ENCODE peak calls at places on chromosomes 7 and 10, in eight cellular contexts. Z, E, W, K, Y, O, G and Q are unnamed samples.

GRCh38 chr7:132742152-132742551 is 165.9 kb upstream of the PLXNA4 start:
- DNase-seq in Z (no peak), W (peak), G (no peak), Y (no peak), K (peak), O (no peak), E (peak), Q (no peak)

GRCh38 chr7:119562839-119563238 is 710.1 kb upstream of the KCND2 start:
- DNase-seq in Z (no peak), W (no peak), Y (no peak), K (no peak), O (no peak), E (no peak), G (no peak), Q (no peak)

GRCh38 chr10:30037620-30038336 is 21.6 kb downstream of the JCAD start:
- DNase-seq in Z (no peak), G (no peak), W (no peak), O (no peak), E (no peak), Y (no peak), K (no peak), Q (no peak)

GRCh38 chr10:103727546-103727963 is 127.8 kb downstream of the SH3PXD2A start:
- DNase-seq in W (peak), Z (no peak), K (no peak), E (no peak), Y (no peak), O (no peak), G (no peak), Q (no peak)

GRCh38 chr7:43761919-43762318 is 3.4 kb downstream of the BLVRA start:
- DNase-seq in K (no peak), E (no peak), W (no peak), Y (no peak), Z (no peak), G (no peak), O (no peak), Q (no peak)

GRCh38 chr7:142485617-142486226 is 227.9 kb upstream of the PRSS58 start:
- DNase-seq in K (no peak), G (no peak), W (no peak), O (no peak), Z (no peak), Y (no peak), E (no peak), Q (no peak)

GRCh38 chr10:132575320-132576201 is 38.0 kb downstream of the INPP5A start:
- DNase-seq in Z (peak), E (no peak), O (no peak), W (no peak), Y (peak), K (no peak), G (no peak), Q (peak)

GRCh38 chr10:71127019-71127534 is 85.3 kb upstream of the UNC5B start:
- DNase-seq in W (no peak), G (no peak), O (no peak), Z (no peak), K (no peak), Y (peak), E (no peak), Q (no peak)

GRCh38 chr10:105258036-105258673 is 617.1 kb downstream of the SORCS3 start:
- DNase-seq in W (no peak), E (no peak), Y (no peak), K (no peak), Z (no peak), O (no peak), G (no peak), Q (no peak)

GRCh38 chr10:8563478-8563877 is 509.0 kb downstream of the GATA3 start:
- DNase-seq in Z (peak), Y (no peak), W (no peak), K (no peak), G (no peak), E (no peak), O (no peak), Q (no peak)

GRCh38 chr7:24971333-24972165 is 8.4 kb downstream of the OSBPL3 start:
- DNase-seq in Z (no peak), Y (no peak), E (no peak), O (no peak), W (no peak), K (no peak), G (no peak), Q (peak)

GRCh38 chr7:17618652-17618974 is 320.2 kb downstream of the AHR start:
- DNase-seq in Y (no peak), E (no peak), O (no peak), W (no peak), K (no peak), Z (no peak), G (no peak), Q (no peak)

GRCh38 chr10:76396126-76396525 is 964.7 kb downstream of the LRMDA start:
- DNase-seq in Z (no peak), E (no peak), G (no peak), Y (no peak), W (no peak), K (no peak), O (no peak), Q (no peak)

GRCh38 chr10:124918906-124919305 is 23.0 kb upstream of the ZRANB1 start:
- DNase-seq in W (no peak), Y (no peak), O (no peak), G (no peak), E (no peak), K (no peak), Z (no peak), Q (no peak)

GRCh38 chr7:99461221-99461620 is 4.7 kb downstream of the ATP5MF start:
- DNase-seq in W (no peak), E (no peak), K (no peak), G (no peak), Y (no peak), O (no peak), Z (no peak), Q (no peak)

GRCh38 chr7:117021366-117021765 is 68.1 kb downstream of the ST7 start:
- DNase-seq in Y (no peak), K (no peak), E (no peak), W (no peak), Z (no peak), O (no peak), G (no peak), Q (no peak)

GRCh38 chr10:43075612-43076003 is 1.3 kb upstream of the RET start:
- DNase-seq in K (peak), W (peak), Y (peak), G (no peak), O (no peak), Z (no peak), E (no peak), Q (peak)

GRCh38 chr10:101602767-101603398 is 14.8 kb downstream of the DPCD start:
- DNase-seq in Z (peak), K (peak), E (peak), W (peak), O (peak), Y (no peak), G (no peak), Q (peak)

GRCh38 chr7:33650828-33651227 is 254.5 kb upstream of the BMPER start:
- DNase-seq in W (no peak), O (no peak), Z (no peak), G (no peak), Y (no peak), E (no peak), K (no peak), Q (no peak)

GRCh38 chr7:8131694-8132605 is 130.0 kb downstream of the ICA1 start:
- DNase-seq in O (no peak), Z (peak), E (no peak), W (no peak), G (no peak), K (no peak), Y (no peak), Q (no peak)

GRCh38 chr10:120098242-120098930 is 205.9 kb downstream of the SEC23IP start:
- DNase-seq in E (no peak), Y (no peak), O (no peak), G (no peak), Z (no peak), K (no peak), W (no peak), Q (no peak)

GRCh38 chr10:114626841-114627240 is 31.2 kb downstream of the ABLIM1 start:
- DNase-seq in G (no peak), W (no peak), E (no peak), Y (no peak), K (no peak), Z (no peak), O (no peak), Q (no peak)

GRCh38 chr7:36607741-36608140 is 116.6 kb downstream of the AOAH start:
- DNase-seq in W (no peak), Y (no peak), G (no peak), E (no peak), O (no peak), Z (no peak), K (no peak), Q (no peak)

GRCh38 chr10:29917311-29917710 is 142.1 kb downstream of the JCAD start:
- DNase-seq in W (no peak), O (no peak), G (no peak), E (no peak), Y (no peak), Z (no peak), K (no peak), Q (no peak)

GRCh38 chr10:101507828-101508227 is 80.2 kb downstream of the POLL start:
- DNase-seq in O (no peak), W (no peak), G (no peak), K (no peak), E (no peak), Z (no peak), Y (no peak), Q (no peak)

GRCh38 chr10:115975506-115975905 is 297.5 kb downstream of the GFRA1 start:
- DNase-seq in E (no peak), W (no peak), G (no peak), Y (no peak), O (no peak), Z (no peak), K (no peak), Q (no peak)

GRCh38 chr7:106139253-106140251 is 27.4 kb upstream of the SYPL1 start:
- DNase-seq in W (no peak), K (no peak), Z (no peak), E (no peak), O (peak), Y (no peak), G (no peak), Q (no peak)

GRCh38 chr7:100586266-100587025 is at the start of gene FBXO24:
- DNase-seq in Y (peak), O (peak), G (peak), E (peak), W (peak), Z (peak), K (peak), Q (peak)
- TF ChIP-seq POLR2A in Y (no peak), O (peak), G (peak), E (no peak), W (no peak), Z (peak), K (peak), Q (peak)

DNA sequence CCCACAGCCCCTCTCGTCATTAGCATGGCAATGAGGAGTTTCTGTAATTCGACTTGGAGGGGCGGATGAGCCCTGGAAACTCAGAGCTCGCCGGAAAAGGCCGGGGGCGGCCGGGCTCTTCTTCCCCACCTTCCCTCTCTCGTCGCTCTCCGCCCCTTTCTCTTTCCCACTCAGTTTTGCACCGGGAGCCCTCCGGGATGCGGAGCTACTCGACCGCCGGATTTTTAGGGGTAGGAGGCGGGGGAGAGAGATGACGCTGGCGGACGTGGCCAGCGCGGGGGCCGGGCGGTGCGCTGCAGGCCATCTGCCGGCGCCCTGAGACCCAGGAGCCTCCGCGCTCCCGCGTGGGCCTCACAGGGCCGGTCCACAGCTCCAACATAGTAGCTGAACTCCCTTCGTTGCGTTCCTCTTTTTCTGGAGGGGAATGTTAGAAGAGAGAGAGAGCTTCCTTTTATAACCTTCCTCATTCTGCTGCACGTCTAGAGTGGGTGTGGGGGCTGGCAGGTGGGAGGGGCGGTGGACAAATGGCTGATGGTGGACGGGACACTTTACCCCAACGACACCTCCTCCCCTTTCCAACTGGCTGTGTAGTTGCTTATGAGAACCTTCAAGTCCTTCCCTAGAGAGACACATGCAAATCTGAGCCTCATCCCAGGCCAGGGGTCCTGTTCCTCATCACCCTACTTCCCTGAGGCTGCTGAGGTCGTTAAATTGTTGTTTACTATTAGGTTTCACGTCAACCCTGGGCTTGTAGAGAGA is 1.1 kb upstream of the HOXA1 start:
- DNase-seq in E (peak), Z (no peak), W (no peak), K (no peak), Y (peak), O (peak), G (no peak), Q (no peak)
- TF ChIP-seq POLR2A in E (no peak), Z (no peak), W (no peak), K (no peak), Y (peak), O (no peak), G (no peak), Q (peak)

DNA sequence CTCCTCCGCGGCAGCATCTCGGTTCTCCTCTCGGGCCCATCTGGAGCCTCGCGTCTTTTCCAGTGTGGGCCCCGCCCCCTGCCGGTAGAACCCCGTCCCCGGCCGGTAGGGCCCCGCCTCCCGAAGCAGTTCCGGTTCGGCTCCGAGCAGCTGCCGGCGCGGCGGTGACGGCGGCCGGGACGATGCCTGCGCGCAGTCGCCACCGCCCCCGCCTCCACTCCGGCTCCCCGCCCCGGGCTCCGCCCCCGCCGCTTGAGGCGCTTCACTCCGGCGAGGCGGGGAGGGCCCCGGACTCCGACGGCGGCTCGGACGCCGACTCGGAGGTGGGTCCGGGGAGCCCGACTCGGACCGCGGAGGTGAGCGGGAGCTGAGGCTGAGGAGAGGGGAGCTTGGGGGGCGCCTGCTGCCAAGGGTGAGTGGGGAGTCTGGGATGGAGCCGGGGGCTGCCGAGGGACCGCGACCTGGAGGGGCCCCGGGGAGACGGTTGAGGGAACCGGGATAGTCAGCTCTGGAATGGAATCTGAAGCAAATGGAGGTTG is at the start of gene SAMD8:
- DNase-seq in O (peak), E (peak), K (no peak), Y (peak), W (peak), Z (peak), G (no peak), Q (no peak)
- TF ChIP-seq POLR2A in O (peak), E (peak), K (peak), Y (peak), W (peak), Z (peak), G (peak), Q (peak)

GRCh38 chr10:69103784-69104183 is 15.9 kb downstream of the SRGN start:
- DNase-seq in Z (no peak), Y (no peak), G (peak), W (no peak), O (no peak), K (no peak), E (no peak), Q (no peak)

GRCh38 chr10:69097729-69098128 is 9.8 kb downstream of the SRGN start:
- DNase-seq in E (no peak), G (peak), W (no peak), O (no peak), Y (no peak), Z (no peak), K (no peak), Q (no peak)

GRCh38 chr10:69101451-69102095 is 13.7 kb downstream of the SRGN start:
- DNase-seq in K (no peak), Y (no peak), Z (no peak), G (peak), E (no peak), O (no peak), W (no peak), Q (no peak)

GRCh38 chr10:69102429-69102828 is 14.5 kb downstream of the SRGN start:
- DNase-seq in Z (no peak), Y (no peak), E (no peak), G (peak), W (no peak), K (no peak), O (no peak), Q (no peak)

GRCh38 chr10:69100136-69100872 is 12.4 kb downstream of the SRGN start:
- DNase-seq in W (no peak), K (no peak), Z (no peak), Y (no peak), O (no peak), G (peak), E (no peak), Q (no peak)
- TF ChIP-seq POLR2A in W (no peak), K (no peak), Z (no peak), Y (no peak), O (no peak), G (no peak), E (no peak), Q (no peak)

GRCh38 chr7:30026229-30027064 is at the start of gene FKBP14:
- DNase-seq in W (peak), E (peak), K (peak), O (peak), Z (peak), Y (peak), G (peak), Q (peak)
- TF ChIP-seq POLR2A in W (no peak), E (no peak), K (no peak), O (no peak), Z (no peak), Y (no peak), G (no peak), Q (peak)

DNA sequence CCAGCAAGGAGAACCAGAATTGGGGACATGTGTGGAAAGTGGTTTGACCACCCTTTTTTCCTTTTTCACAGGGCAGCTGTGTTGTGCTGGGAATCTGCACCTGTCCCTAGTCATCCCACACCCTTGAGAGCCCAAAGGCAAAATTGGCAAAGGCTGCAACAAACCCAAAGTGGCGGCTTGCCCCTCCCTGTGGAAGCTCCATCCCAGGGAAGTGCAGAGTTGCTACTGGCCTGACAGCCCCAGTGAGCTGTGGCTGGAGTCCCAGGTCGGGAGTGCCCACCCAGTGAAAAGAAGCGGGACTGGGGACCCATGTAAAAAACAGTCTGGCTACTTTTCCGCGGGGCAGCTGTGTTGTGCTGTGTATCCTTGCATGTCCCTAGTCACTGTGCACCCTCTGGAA is 109.1 kb upstream of the GRM3 start:
- DNase-seq in E (no peak), G (no peak), O (no peak), Y (no peak), K (no peak), W (no peak), Z (no peak), Q (no peak)
- TF ChIP-seq POLR2A in E (no peak), G (no peak), O (no peak), Y (no peak), K (no peak), W (no peak), Z (no peak), Q (no peak)

GRCh38 chr7:129605038-129605437 is 6.5 kb upstream of the NRF1 start:
- DNase-seq in Z (no peak), E (no peak), K (no peak), O (no peak), G (no peak), Y (no peak), W (no peak), Q (no peak)
- TF ChIP-seq POLR2A in Z (no peak), E (no peak), K (no peak), O (no peak), G (no peak), Y (no peak), W (no peak), Q (no peak)

GRCh38 chr7:140017543-140017942 is 45.2 kb downstream of the PARP12 start:
- DNase-seq in Y (peak), K (no peak), G (peak), O (no peak), E (no peak), Z (no peak), W (no peak), Q (no peak)
- TF ChIP-seq POLR2A in Y (no peak), K (no peak), G (no peak), O (no peak), E (no peak), Z (no peak), W (no peak), Q (no peak)

DNA sequence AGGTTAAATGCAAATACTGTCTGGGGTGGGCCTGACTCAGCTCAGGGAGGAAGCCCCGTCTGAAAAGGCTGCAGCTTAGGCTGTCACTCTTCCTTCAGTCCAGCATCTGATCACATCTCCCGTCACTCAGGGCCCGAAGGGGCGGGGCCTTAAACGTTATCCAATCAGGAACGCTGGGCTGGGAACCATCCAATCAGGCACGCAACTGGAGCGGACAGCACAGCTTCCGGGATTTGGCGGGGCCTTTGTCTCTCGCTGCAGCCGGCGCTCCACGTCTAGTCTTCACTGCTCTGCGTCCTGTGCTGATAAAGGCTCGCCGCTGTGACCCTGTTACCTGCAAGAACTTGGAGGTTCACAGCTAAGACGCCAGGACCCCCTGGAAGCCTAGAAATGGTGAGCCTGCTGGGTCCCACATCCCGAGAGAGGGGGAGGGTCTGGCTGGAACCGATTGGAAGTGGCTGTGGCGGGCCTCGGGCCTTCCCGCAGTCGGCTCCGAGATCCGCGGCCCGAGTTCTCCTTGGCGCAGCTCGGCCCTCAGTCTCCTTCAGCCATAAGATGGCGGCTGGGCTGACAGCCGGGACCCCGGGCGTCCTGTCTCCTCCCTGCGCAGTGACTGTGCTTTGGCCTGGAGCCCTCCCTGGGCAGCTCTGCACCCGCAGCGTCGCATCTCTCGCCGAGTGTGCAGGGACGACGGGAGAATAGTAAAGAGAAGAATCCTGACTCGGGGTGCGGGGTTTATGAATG is at the start of gene ZNF92:
- DNase-seq in W (peak), O (peak), G (peak), K (peak), Y (peak), E (peak), Z (peak), Q (peak)
- TF ChIP-seq POLR2A in W (peak), O (peak), G (peak), K (peak), Y (peak), E (peak), Z (peak), Q (peak)